ENCODE peak calls at places on chromosomes 1 and 21, in eight cellular contexts. O, U, T, M, D, N, V and W are unnamed samples.

GRCh38 chr21:46124083-46124925 is 26.4 kb downstream of the COL6A2 start:
- DNase-seq in O (no peak), U (peak; percentile 64), T (no peak), M (no peak), D (no peak), N (no peak), V (peak; percentile 6), W (no peak)

GRCh38 chr21:39633770-39634181 is 21.0 kb downstream of the B3GALT5 start:
- DNase-seq in O (peak; percentile 98), U (no peak), T (peak; percentile 90), M (no peak), D (peak; percentile 73), N (peak; percentile 95), V (no peak), W (peak; percentile 94)

GRCh38 chr1:90835172-90835660 is 118.1 kb upstream of the BARHL2 start:
- DNase-seq in O (no peak), U (no peak), T (no peak), M (no peak), D (no peak), N (no peak), V (no peak), W (peak; percentile 16)

GRCh38 chr1:41648844-41649243 is 164.4 kb upstream of the EDN2 start:
- DNase-seq in O (no peak), U (no peak), T (no peak), M (no peak), D (no peak), N (no peak), V (no peak), W (no peak)

GRCh38 chr1:3731951-3732746 is 20.1 kb upstream of the CCDC27 start:
- DNase-seq in O (no peak), U (no peak), T (no peak), M (no peak), D (no peak), N (no peak), V (no peak), W (no peak)

GRCh38 chr1:218431476-218431875 is 86.3 kb downstream of the TGFB2 start:
- DNase-seq in O (no peak), U (no peak), T (no peak), M (no peak), D (no peak), N (no peak), V (no peak), W (no peak)

GRCh38 chr1:224168859-224169380 is 14.1 kb upstream of the DEGS1 start:
- DNase-seq in O (peak; percentile 45), U (peak; percentile 66), T (no peak), M (peak; percentile 96), D (peak; percentile 24), N (no peak), V (peak; percentile 52), W (peak; percentile 76)

GRCh38 chr1:3369437-3370076 is 84.9 kb upstream of the ARHGEF16 start:
- DNase-seq in O (peak; percentile 93), U (peak; percentile 95), T (no peak), M (peak; percentile 75), D (peak; percentile 54), N (peak; percentile 46), V (peak; percentile 53), W (peak; percentile 94)

GRCh38 chr1:29243863-29244185 is 7.5 kb downstream of the PTPRU start:
- DNase-seq in O (peak; percentile 68), U (no peak), T (no peak), M (peak; percentile 78), D (peak; percentile 33), N (no peak), V (no peak), W (peak; percentile 51)

GRCh38 chr1:197465528-197466205 is 197.6 kb downstream of the CRB1 start:
- DNase-seq in O (no peak), U (no peak), T (no peak), M (no peak), D (no peak), N (no peak), V (no peak), W (no peak)

GRCh38 chr1:5980314-5981008 is 11.8 kb downstream of the NPHP4 start:
- DNase-seq in O (no peak), U (no peak), T (peak; percentile 51), M (peak; percentile 88), D (peak; percentile 23), N (no peak), V (peak; percentile 56), W (peak; percentile 37)

GRCh38 chr1:3652538-3653285 is 396 bp downstream of the TP73 start:
- DNase-seq in O (no peak), U (no peak), T (peak; percentile 18), M (no peak), D (no peak), N (no peak), V (no peak), W (no peak)

GRCh38 chr1:48025076-48025475 is 27.9 kb upstream of the TRABD2B start:
- DNase-seq in O (no peak), U (no peak), T (no peak), M (no peak), D (no peak), N (no peak), V (no peak), W (no peak)

GRCh38 chr1:168623003-168623828 is 46.8 kb downstream of the XCL1 start:
- DNase-seq in O (peak; percentile 69), U (peak; percentile 73), T (peak; percentile 72), M (peak; percentile 67), D (peak; percentile 80), N (peak; percentile 19), V (no peak), W (peak; percentile 89)

GRCh38 chr1:54252371-54252770 is 52.4 kb downstream of the MRPL37 start:
- DNase-seq in O (no peak), U (no peak), T (no peak), M (no peak), D (no peak), N (no peak), V (no peak), W (no peak)

GRCh38 chr1:5297878-5298239 is 643.5 kb downstream of the AJAP1 start:
- DNase-seq in O (no peak), U (no peak), T (no peak), M (no peak), D (no peak), N (no peak), V (no peak), W (no peak)

GRCh38 chr1:196063307-196063706 is 544.9 kb downstream of the KCNT2 start:
- DNase-seq in O (no peak), U (no peak), T (peak; percentile 27), M (peak; percentile 1), D (peak; percentile 63), N (no peak), V (no peak), W (peak; percentile 35)

GRCh38 chr1:89525169-89525855 is 683 bp downstream of the LRRC8B start:
- DNase-seq in O (no peak), U (peak; percentile 66), T (peak; percentile 37), M (peak; percentile 12), D (peak; percentile 36), N (no peak), V (peak; percentile 38), W (peak; percentile 29)

GRCh38 chr1:31051611-31052010 is 13.9 kb downstream of the PUM1 start:
- DNase-seq in O (no peak), U (no peak), T (no peak), M (peak; percentile 23), D (no peak), N (no peak), V (no peak), W (no peak)

GRCh38 chr1:27006683-27007082 is 6.0 kb downstream of the TENT5B start:
- DNase-seq in O (no peak), U (no peak), T (no peak), M (no peak), D (no peak), N (no peak), V (no peak), W (peak; percentile 32)

GRCh38 chr1:113872219-113872934 is 865 bp upstream of the PTPN22 start:
- DNase-seq in O (no peak), U (no peak), T (no peak), M (peak; percentile 55), D (peak; percentile 35), N (no peak), V (no peak), W (no peak)

GRCh38 chr1:247531937-247532336 is 4.3 kb downstream of the OR2C3 start:
- DNase-seq in O (no peak), U (no peak), T (no peak), M (no peak), D (no peak), N (no peak), V (no peak), W (no peak)
- TF ChIP-seq CTCF in O (peak; percentile 16), U (no peak), T (peak; percentile 43), M (no peak), D (no peak), N (no peak), V (no peak), W (no peak)

GRCh38 chr1:183609313-183609712 is 19.1 kb upstream of the NCF2 start:
- DNase-seq in O (peak; percentile 88), U (peak; percentile 82), T (no peak), M (peak; percentile 77), D (peak; percentile 90), N (no peak), V (peak; percentile 58), W (peak; percentile 71)
- TF ChIP-seq CTCF in O (peak; percentile 85), U (peak; percentile 69), T (peak; percentile 59), M (peak; percentile 70), D (peak; percentile 61), N (peak; percentile 66), V (peak; percentile 22), W (peak; percentile 65)

GRCh38 chr1:1291023-1291528 is 10.8 kb downstream of the SCNN1D start:
- DNase-seq in O (no peak), U (no peak), T (no peak), M (no peak), D (no peak), N (no peak), V (no peak), W (no peak)

GRCh38 chr1:1291611-1292441 is 11.6 kb downstream of the SCNN1D start:
- DNase-seq in O (peak; percentile 37), U (no peak), T (no peak), M (peak; percentile 72), D (peak; percentile 86), N (no peak), V (peak; percentile 65), W (peak; percentile 75)

GRCh38 chr1:1292442-1292779 is 12.2 kb downstream of the SCNN1D start:
- DNase-seq in O (no peak), U (no peak), T (no peak), M (no peak), D (no peak), N (no peak), V (no peak), W (no peak)

GRCh38 chr1:1292851-1293250 is 12.6 kb downstream of the SCNN1D start:
- DNase-seq in O (no peak), U (no peak), T (no peak), M (no peak), D (no peak), N (no peak), V (no peak), W (no peak)

GRCh38 chr1:1290238-1290731 is 10.0 kb downstream of the SCNN1D start:
- DNase-seq in O (peak; percentile 42), U (no peak), T (no peak), M (peak; percentile 55), D (peak; percentile 55), N (no peak), V (no peak), W (peak; percentile 71)
- TF ChIP-seq CTCF in O (peak; percentile 76), U (peak; percentile 53), T (peak; percentile 74), M (peak; percentile 53), D (peak; percentile 62), N (peak; percentile 52), V (peak; percentile 43), W (peak; percentile 46)

GRCh38 chr1:83887483-83887882 is 111.4 kb downstream of the TTLL7 start:
- DNase-seq in O (no peak), U (no peak), T (no peak), M (no peak), D (peak; percentile 65), N (no peak), V (no peak), W (no peak)

GRCh38 chr1:83883979-83884378 is 115.0 kb downstream of the TTLL7 start:
- DNase-seq in O (peak; percentile 41), U (no peak), T (no peak), M (no peak), D (peak; percentile 65), N (no peak), V (no peak), W (no peak)

GRCh38 chr1:83882906-83883305 is 116.0 kb downstream of the TTLL7 start:
- DNase-seq in O (peak; percentile 52), U (no peak), T (peak; percentile 24), M (peak; percentile 54), D (peak; percentile 79), N (no peak), V (no peak), W (peak; percentile 63)
- TF ChIP-seq CTCF in O (peak; percentile 55), U (peak; percentile 5), T (peak; percentile 37), M (peak; percentile 26), D (peak; percentile 52), N (no peak), V (no peak), W (peak; percentile 30)